ENCODE peak calls at places on chromosomes 2 and 18, in seven cellular contexts. K, X, M, Y, I, J and A are unnamed samples.

GRCh38 chr2:157150747-157151146 is 106.8 kb upstream of the GALNT5 start:
- DNase-seq in K (no peak), X (peak; percentile 83), M (no peak), Y (peak; percentile 14), I (no peak), J (no peak), A (no peak)

GRCh38 chr2:129777757-129778607 is 201.5 kb upstream of the RAB6C start:
- DNase-seq in K (no peak), X (no peak), M (no peak), Y (no peak), I (no peak), J (no peak), A (no peak)

GRCh38 chr2:236965021-236965840 is 120.5 kb upstream of the COPS8 start:
- DNase-seq in K (no peak), X (no peak), M (no peak), Y (no peak), I (peak; percentile 15), J (no peak), A (no peak)

GRCh38 chr2:27024812-27025211 is 8.0 kb upstream of the TMEM214 start:
- DNase-seq in K (no peak), X (no peak), M (no peak), Y (no peak), I (no peak), J (no peak), A (no peak)

GRCh38 chr2:173772205-173772604 is 193.0 kb downstream of the SP3 start:
- DNase-seq in K (no peak), X (no peak), M (no peak), Y (no peak), I (no peak), J (no peak), A (no peak)

GRCh38 chr2:105522645-105523044 is 123.8 kb upstream of the FHL2 start:
- DNase-seq in K (no peak), X (no peak), M (no peak), Y (no peak), I (no peak), J (no peak), A (no peak)

GRCh38 chr18:22523481-22523880 is 105.8 kb upstream of the CTAGE1 start:
- DNase-seq in K (no peak), X (no peak), M (no peak), Y (no peak), I (no peak), J (no peak), A (no peak)

GRCh38 chr18:62763101-62763521 is 47.8 kb downstream of the PHLPP1 start:
- DNase-seq in K (no peak), X (no peak), M (no peak), Y (no peak), I (no peak), J (no peak), A (no peak)

GRCh38 chr2:109591236-109591635 is 22.5 kb downstream of the SEPTIN10 start:
- DNase-seq in K (no peak), X (no peak), M (no peak), Y (no peak), I (no peak), J (no peak), A (no peak)

GRCh38 chr2:59025157-59025757 is 784.1 kb upstream of the FANCL start:
- DNase-seq in K (no peak), X (peak; percentile 11), M (peak; percentile 20), Y (peak; percentile 60), I (peak; percentile 27), J (peak; percentile 17), A (peak; percentile 52)

GRCh38 chr2:220029013-220029412 is 401.6 kb downstream of the SLC4A3 start:
- DNase-seq in K (no peak), X (no peak), M (no peak), Y (no peak), I (no peak), J (no peak), A (no peak)

GRCh38 chr2:56444339-56444738 is 260.5 kb downstream of the CCDC85A start:
- DNase-seq in K (no peak), X (peak; percentile 97), M (peak; percentile 49), Y (peak; percentile 84), I (peak; percentile 79), J (peak; percentile 18), A (no peak)

GRCh38 chr2:1047485-1047884 is 96.8 kb downstream of the SNTG2 start:
- DNase-seq in K (no peak), X (no peak), M (no peak), Y (no peak), I (no peak), J (no peak), A (no peak)

GRCh38 chr2:143717532-143718168 is 588.4 kb downstream of the ARHGAP15 start:
- DNase-seq in K (no peak), X (no peak), M (no peak), Y (no peak), I (no peak), J (no peak), A (no peak)

GRCh38 chr2:143258126-143258892 is 129.1 kb downstream of the ARHGAP15 start:
- DNase-seq in K (no peak), X (peak; percentile 41), M (no peak), Y (no peak), I (no peak), J (no peak), A (no peak)

GRCh38 chr18:78448106-78448505 is 531.5 kb upstream of the SALL3 start:
- DNase-seq in K (no peak), X (peak; percentile 66), M (no peak), Y (no peak), I (no peak), J (no peak), A (no peak)

GRCh38 chr2:65637061-65637460 is 204.7 kb upstream of the SPRED2 start:
- DNase-seq in K (no peak), X (no peak), M (no peak), Y (no peak), I (no peak), J (no peak), A (no peak)

GRCh38 chr2:86789687-86790133 is 1.0 kb downstream of the CD8A start:
- DNase-seq in K (no peak), X (no peak), M (no peak), Y (no peak), I (no peak), J (no peak), A (no peak)

GRCh38 chr2:4354164-4354563 is 650.8 kb downstream of the DCDC2C start:
- DNase-seq in K (no peak), X (no peak), M (no peak), Y (no peak), I (no peak), J (no peak), A (no peak)

GRCh38 chr2:76958749-76959148 is 563.4 kb downstream of the LRRTM4 start:
- DNase-seq in K (no peak), X (no peak), M (no peak), Y (peak; percentile 52), I (no peak), J (no peak), A (no peak)

GRCh38 chr2:85705680-85706039 is 11.5 kb downstream of the GNLY start:
- DNase-seq in K (peak; percentile 73), X (no peak), M (peak; percentile 62), Y (peak; percentile 75), I (peak; percentile 50), J (no peak), A (peak; percentile 68)

GRCh38 chr2:42566837-42567251 is 1.6 kb upstream of the MTA3 start:
- DNase-seq in K (no peak), X (no peak), M (no peak), Y (no peak), I (no peak), J (no peak), A (no peak)

GRCh38 chr2:46818141-46818552 is 97.5 kb downstream of the MCFD2 start:
- DNase-seq in K (peak; percentile 56), X (no peak), M (peak; percentile 45), Y (no peak), I (no peak), J (peak; percentile 87), A (peak; percentile 67)

GRCh38 chr2:226552571-226553285 is 246.9 kb downstream of the IRS1 start:
- DNase-seq in K (no peak), X (no peak), M (no peak), Y (no peak), I (no peak), J (no peak), A (no peak)

GRCh38 chr2:113081458-113082210 is 13.9 kb downstream of the IL1F10 start:
- DNase-seq in K (no peak), X (no peak), M (no peak), Y (no peak), I (no peak), J (no peak), A (no peak)

GRCh38 chr2:111118455-111119003 is 2.2 kb upstream of the BCL2L11 start:
- DNase-seq in K (no peak), X (peak; percentile 20), M (no peak), Y (peak; percentile 18), I (no peak), J (peak; percentile 36), A (peak; percentile 52)

GRCh38 chr2:150376627-150377335 is 110.7 kb downstream of the RND3 start:
- DNase-seq in K (no peak), X (peak; percentile 59), M (no peak), Y (peak; percentile 57), I (no peak), J (no peak), A (no peak)

GRCh38 chr2:36371963-36372391 is 16.4 kb downstream of the CRIM1 start:
- DNase-seq in K (no peak), X (peak; percentile 19), M (no peak), Y (no peak), I (no peak), J (no peak), A (no peak)

GRCh38 chr2:127670055-127670956 is 5.0 kb downstream of the LIMS2 start:
- DNase-seq in K (no peak), X (no peak), M (no peak), Y (no peak), I (peak; percentile 2), J (no peak), A (no peak)

GRCh38 chr18:76489081-76489480 is 6.0 kb downstream of the ZNF516 start:
- DNase-seq in K (no peak), X (no peak), M (no peak), Y (no peak), I (no peak), J (no peak), A (no peak)
- H3K4me1 ChIP-seq in K (no peaks in the 10 kb centered on the region), X (peaks cover 2% of the 10 kb centered on the region), M (peaks cover 39% of the 10 kb centered on the region), Y (peaks cover 36% of the 10 kb centered on the region), I (peaks cover 44% of the 10 kb centered on the region), J (peaks cover 22% of the 10 kb centered on the region), A (peaks cover 36% of the 10 kb centered on the region)

GRCh38 chr2:64498438-64498837 is 25.7 kb upstream of the AFTPH start:
- DNase-seq in K (no peak), X (no peak), M (no peak), Y (no peak), I (no peak), J (no peak), A (no peak)
- H3K27me3 ChIP-seq in K (no peaks in the 10 kb centered on the region), X (no peaks in the 10 kb centered on the region), M (no peaks in the 10 kb centered on the region), Y (no peaks in the 10 kb centered on the region), I (no peaks in the 10 kb centered on the region), J (peaks cover 3% of the 10 kb centered on the region), A (no peaks in the 10 kb centered on the region)

GRCh38 chr2:218260166-218260565 is 649 bp upstream of the GPBAR1 start:
- DNase-seq in K (no peak), X (no peak), M (no peak), Y (no peak), I (no peak), J (no peak), A (no peak)
- H3K4me1 ChIP-seq in K (no peaks in the 10 kb centered on the region), X (peaks cover 11% of the 10 kb centered on the region), M (peaks cover 39% of the 10 kb centered on the region), Y (peaks cover 52% of the 10 kb centered on the region), I (peaks cover 75% of the 10 kb centered on the region), J (peaks cover 43% of the 10 kb centered on the region), A (peaks cover 81% of the 10 kb centered on the region)

DNA sequence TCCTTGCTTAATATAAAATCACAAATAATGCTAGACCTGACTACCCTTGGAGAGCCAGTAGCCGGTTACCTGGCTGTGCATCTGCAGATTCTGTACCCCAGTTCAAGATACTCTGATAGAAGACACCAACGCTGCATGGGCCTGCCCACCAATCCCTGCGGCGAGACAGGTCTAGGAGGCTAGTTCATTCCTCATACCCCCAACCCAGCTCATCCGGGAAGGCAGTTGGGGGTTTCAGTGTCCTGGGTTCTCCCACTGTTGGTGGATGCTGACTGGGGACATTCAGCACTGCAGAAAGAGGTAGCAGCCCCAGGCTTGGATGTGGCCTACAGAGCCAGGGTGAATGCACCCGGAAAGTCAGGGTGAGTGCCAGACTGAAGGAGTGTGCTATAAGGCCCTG is 29.7 kb upstream of the ATP6V1B1 start:
- DNase-seq in K (no peak), X (no peak), M (no peak), Y (no peak), I (peak; percentile 14), J (no peak), A (no peak)
- H3K27me3 ChIP-seq in K (no peaks in the 10 kb centered on the region), X (peaks cover 16% of the 10 kb centered on the region), M (no peaks in the 10 kb centered on the region), Y (peaks cover 100% of the 10 kb centered on the region), I (peaks cover 27% of the 10 kb centered on the region), J (peaks cover 100% of the 10 kb centered on the region), A (peaks cover 94% of the 10 kb centered on the region)